ENCODE peak calls at places on chromosomes 2 and 18, in eight cellular contexts. C is prostate gland, A is cardiac muscle cell, H is aorta, I is uterus, M is mammary epithelial cell, D is PC-3, Y is lung. F is an unnamed sample. For H3K27me3 and H3K4me1, the result is how much of the 10 kb centered on the place peaks cover.

GRCh38 chr2:177708660-177709328 is 316.2 kb downstream of the AGPS start:
- DNase-seq in C (no peak), A (no peak), H (no peak), I (no peak), M (no peak), D (no peak), Y (no peak), F (no peak)

GRCh38 chr2:239779592-239779983 is 245.6 kb downstream of the NDUFA10 start:
- DNase-seq in C (no peak), A (no peak), H (no peak), I (no peak), M (no peak), D (no peak), Y (no peak), F (no peak)

GRCh38 chr2:127941461-127941860 is 55.7 kb upstream of the AMMECR1L start:
- DNase-seq in C (no peak), A (no peak), H (no peak), I (no peak), M (no peak), D (no peak), Y (no peak), F (no peak)

GRCh38 chr2:55718165-55719008 is 24.7 kb upstream of the PNPT1 start:
- DNase-seq in C (peak), A (peak), H (no peak), I (peak), M (peak), D (peak), Y (peak), F (no peak)

GRCh38 chr2:85435220-85435958 is 16.9 kb downstream of the SH2D6 start:
- DNase-seq in C (no peak), A (no peak), H (no peak), I (no peak), M (no peak), D (no peak), Y (no peak), F (no peak)

GRCh38 chr18:61892683-61893303 is at the start of gene RNF152:
- DNase-seq in C (peak), A (peak), H (peak), I (peak), M (peak), D (no peak), Y (peak), F (no peak)

GRCh38 chr18:74963820-74964446 is 245.0 kb downstream of the PTGR3 start:
- DNase-seq in C (no peak), A (peak), H (no peak), I (no peak), M (peak), D (peak), Y (peak), F (no peak)

GRCh38 chr18:56068030-56068671 is 480.2 kb upstream of the TCF4 start:
- DNase-seq in C (no peak), A (no peak), H (no peak), I (no peak), M (peak), D (peak), Y (no peak), F (no peak)

GRCh38 chr2:241739651-241740050 is 5.2 kb downstream of the D2HGDH start:
- DNase-seq in C (no peak), A (no peak), H (no peak), I (no peak), M (no peak), D (peak), Y (no peak), F (no peak)

GRCh38 chr2:168565112-168565511 is 109.0 kb downstream of the CERS6 start:
- DNase-seq in C (peak), A (no peak), H (no peak), I (no peak), M (peak), D (peak), Y (no peak), F (no peak)

GRCh38 chr18:12308386-12309100 is 502 bp downstream of the TUBB6 start:
- DNase-seq in C (peak), A (peak), H (peak), I (peak), M (peak), D (peak), Y (peak), F (peak)

GRCh38 chr2:26281226-26281625 is 36.5 kb downstream of the HADHB start:
- DNase-seq in C (no peak), A (no peak), H (no peak), I (no peak), M (peak), D (no peak), Y (no peak), F (no peak)

DNA sequence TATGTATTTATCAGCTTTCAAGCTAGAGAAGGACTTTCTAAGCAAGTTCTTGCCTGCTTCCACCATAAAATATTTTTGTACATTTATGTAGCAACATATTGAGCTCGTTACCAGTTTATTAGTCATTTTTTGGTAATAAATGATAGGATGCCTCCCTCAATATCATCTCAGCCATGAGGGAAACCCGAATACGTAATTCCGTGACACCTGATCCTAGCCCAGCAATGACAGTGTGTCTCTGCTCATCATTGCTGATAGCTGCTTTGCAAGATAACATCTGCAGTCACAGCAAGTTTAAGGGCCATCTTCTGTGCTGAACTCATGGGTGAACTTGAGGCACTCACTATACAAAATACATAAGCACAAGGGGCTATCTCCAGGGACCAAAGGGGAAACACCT is 62.2 kb downstream of the COL6A3 start:
- DNase-seq in C (no peak), A (no peak), H (no peak), I (no peak), M (no peak), D (no peak), Y (no peak), F (no peak)
- H3K27me3 ChIP-seq in C (under half), A (under half), H (under half), I (under half), M (under half), D (under half), Y (under half), F (under half)

GRCh38 chr2:45980161-45980852 is 316.9 kb upstream of the EPAS1 start:
- DNase-seq in C (no peak), A (no peak), H (no peak), I (no peak), M (peak), D (no peak), Y (peak), F (no peak)

GRCh38 chr2:45984366-45984765 is 312.8 kb upstream of the EPAS1 start:
- DNase-seq in C (no peak), A (no peak), H (no peak), I (no peak), M (no peak), D (no peak), Y (peak), F (peak)

GRCh38 chr2:45983213-45983612 is 314.0 kb upstream of the EPAS1 start:
- DNase-seq in C (no peak), A (no peak), H (no peak), I (no peak), M (no peak), D (no peak), Y (peak), F (peak)

GRCh38 chr2:45981388-45981930 is 315.7 kb upstream of the EPAS1 start:
- DNase-seq in C (no peak), A (no peak), H (no peak), I (no peak), M (no peak), D (no peak), Y (peak), F (no peak)

DNA sequence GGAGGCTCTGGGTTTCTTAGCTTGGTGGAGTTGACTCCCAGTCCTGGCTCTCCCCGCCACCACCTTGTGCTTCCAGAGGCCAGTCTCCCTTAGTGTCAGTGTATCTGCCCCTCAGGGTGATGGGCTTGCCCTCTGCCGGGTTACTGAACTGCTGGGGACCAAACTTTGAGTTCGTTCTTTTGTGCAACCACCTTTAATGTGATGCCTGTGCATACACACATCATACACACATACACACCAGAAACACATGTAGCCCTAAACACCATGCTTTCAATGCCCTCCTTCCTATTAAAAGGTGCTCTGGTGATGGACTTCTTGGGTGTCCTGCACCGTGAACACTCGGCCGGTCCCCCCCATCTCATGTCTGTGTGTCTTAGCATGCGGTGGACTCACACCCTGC is 315.1 kb upstream of the EPAS1 start:
- DNase-seq in C (no peak), A (no peak), H (no peak), I (no peak), M (no peak), D (no peak), Y (peak), F (peak)
- H3K4me1 ChIP-seq in C (under half), A (under half), H (under half), I (under half), M (under half), D (under half), Y (under half), F (under half)

GRCh38 chr2:176166260-176166659 is 9.2 kb downstream of the HOXD3 start:
- DNase-seq in C (no peak), A (no peak), H (no peak), I (no peak), M (no peak), D (no peak), Y (no peak), F (no peak)
- H3K27me3 ChIP-seq in C (under half), A (half or more), H (under half), I (under half), M (under half), D (under half), Y (under half), F (half or more)

DNA sequence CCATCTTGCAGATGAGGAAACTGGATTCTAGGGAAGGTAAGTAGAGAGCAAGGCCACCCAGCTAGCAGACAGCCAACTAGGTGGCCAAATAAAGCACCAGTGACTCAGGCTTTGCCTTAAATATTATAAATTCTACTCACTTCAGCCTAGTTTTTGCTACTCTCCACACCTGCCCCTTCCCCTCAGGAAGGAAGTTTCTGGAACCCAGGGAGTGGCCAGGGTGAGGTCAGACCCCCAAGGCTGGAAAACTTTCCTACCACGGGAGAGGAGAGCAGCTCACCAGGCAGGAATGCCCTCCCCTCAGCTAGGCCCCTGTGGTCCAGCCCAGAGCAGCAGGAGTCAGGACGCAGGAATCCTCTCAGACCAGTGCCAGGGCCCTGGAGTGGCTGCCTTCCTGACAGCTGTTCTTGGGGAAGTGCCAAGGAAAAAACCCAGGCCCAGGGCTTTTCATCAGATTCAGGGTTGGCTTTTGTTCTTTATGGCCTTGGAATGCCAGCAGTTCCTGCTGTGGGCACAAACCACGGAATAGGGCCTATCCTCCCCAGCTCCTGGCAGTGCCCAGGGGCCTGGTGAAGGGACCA is 5.1 kb upstream of the PAX8 start:
- DNase-seq in C (peak), A (no peak), H (peak), I (peak), M (peak), D (peak), Y (peak), F (peak)
- H3K4me1 ChIP-seq in C (under half), A (under half), H (under half), I (under half), M (half or more), D (under half), Y (under half), F (under half)

GRCh38 chr2:222303828-222304736 is 5.3 kb upstream of the PAX3 start:
- DNase-seq in C (no peak), A (no peak), H (no peak), I (no peak), M (no peak), D (no peak), Y (no peak), F (no peak)

GRCh38 chr2:222302178-222303018 is 3.6 kb upstream of the PAX3 start:
- DNase-seq in C (no peak), A (no peak), H (no peak), I (no peak), M (no peak), D (no peak), Y (no peak), F (peak)

GRCh38 chr2:222304737-222305509 is 6.1 kb upstream of the PAX3 start:
- DNase-seq in C (no peak), A (no peak), H (no peak), I (no peak), M (no peak), D (no peak), Y (no peak), F (no peak)

GRCh38 chr2:222301296-222301997 is 2.6 kb upstream of the PAX3 start:
- DNase-seq in C (no peak), A (no peak), H (no peak), I (no peak), M (no peak), D (no peak), Y (no peak), F (no peak)

DNA sequence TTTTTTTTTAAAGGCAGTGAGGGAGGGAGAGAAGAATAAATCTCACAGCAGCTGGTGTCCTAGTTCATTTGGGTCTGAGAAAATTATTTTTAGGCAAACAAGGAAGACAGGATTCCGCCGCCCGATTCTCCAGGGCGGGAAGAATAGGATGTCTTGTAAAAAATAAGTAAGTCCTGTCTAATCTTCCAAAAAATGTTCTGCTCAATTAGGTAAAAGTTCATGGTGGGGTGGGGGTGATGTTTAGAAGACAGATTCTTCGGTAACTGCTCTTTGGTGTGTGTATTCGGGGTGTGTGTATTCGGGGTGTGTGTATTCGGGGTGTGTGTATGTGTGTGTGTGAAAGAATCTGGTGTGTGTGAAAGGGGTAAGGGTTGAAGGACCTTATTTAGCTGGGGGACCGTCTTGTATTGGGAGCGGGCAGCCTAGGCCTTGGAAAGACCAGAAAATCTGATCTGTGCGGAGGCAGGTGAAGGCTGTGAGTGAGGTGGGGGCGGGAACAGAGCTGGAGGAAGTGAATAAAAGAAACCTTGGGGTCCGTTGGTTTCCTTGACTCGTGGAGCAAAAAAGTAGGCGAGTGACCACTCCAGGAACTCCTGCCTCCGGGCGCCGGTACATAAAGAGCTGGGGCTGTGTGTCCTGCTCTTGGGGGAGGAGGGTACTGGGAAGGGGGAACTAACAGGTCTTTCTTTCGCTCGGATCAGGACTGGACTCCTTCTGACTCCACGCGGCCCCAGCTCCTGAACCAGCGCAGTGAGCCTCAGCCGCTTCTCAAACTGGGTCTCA is 4.4 kb upstream of the PAX3 start:
- DNase-seq in C (no peak), A (no peak), H (no peak), I (no peak), M (no peak), D (no peak), Y (no peak), F (no peak)
- H3K27me3 ChIP-seq in C (half or more), A (half or more), H (under half), I (under half), M (half or more), D (half or more), Y (under half), F (half or more)

DNA sequence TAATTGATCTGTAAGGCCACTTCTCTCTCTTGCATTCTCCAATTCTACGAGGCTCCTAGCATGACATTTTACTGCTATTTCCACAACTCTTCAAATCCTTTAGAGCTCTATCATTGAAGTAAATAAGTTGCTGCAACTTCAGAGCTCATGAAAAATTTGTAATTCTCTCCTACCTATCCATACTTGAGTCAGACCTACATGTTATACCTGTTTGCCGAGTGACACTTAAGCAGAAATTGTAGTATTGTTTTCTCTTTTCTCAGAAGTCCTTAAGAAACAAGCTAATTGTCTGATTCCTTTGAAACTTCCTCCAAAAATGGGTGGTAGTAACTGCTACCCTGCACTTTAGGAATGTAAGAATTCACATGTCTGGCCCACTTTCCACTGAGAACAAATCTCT is 26.1 kb downstream of the GALM start:
- DNase-seq in C (no peak), A (no peak), H (no peak), I (no peak), M (no peak), D (peak), Y (no peak), F (no peak)
- H3K4me1 ChIP-seq in C (under half), A (under half), H (under half), I (under half), M (under half), D (under half), Y (under half), F (under half)

GRCh38 chr2:111106720-111107119 is 14.0 kb upstream of the BCL2L11 start:
- DNase-seq in C (no peak), A (no peak), H (no peak), I (no peak), M (peak), D (peak), Y (no peak), F (no peak)

GRCh38 chr2:111108745-111109271 is 11.9 kb upstream of the BCL2L11 start:
- DNase-seq in C (no peak), A (no peak), H (no peak), I (no peak), M (peak), D (peak), Y (no peak), F (no peak)

GRCh38 chr2:111116016-111116746 is 4.5 kb upstream of the BCL2L11 start:
- DNase-seq in C (no peak), A (no peak), H (no peak), I (no peak), M (no peak), D (peak), Y (no peak), F (no peak)

GRCh38 chr2:111113838-111114237 is 6.9 kb upstream of the BCL2L11 start:
- DNase-seq in C (no peak), A (no peak), H (no peak), I (no peak), M (no peak), D (no peak), Y (no peak), F (no peak)

GRCh38 chr2:111111101-111111755 is 9.5 kb upstream of the BCL2L11 start:
- DNase-seq in C (no peak), A (no peak), H (no peak), I (no peak), M (peak), D (no peak), Y (no peak), F (no peak)
- H3K27me3 ChIP-seq in C (under half), A (under half), H (under half), I (under half), M (under half), D (under half), Y (under half), F (under half)

DNA sequence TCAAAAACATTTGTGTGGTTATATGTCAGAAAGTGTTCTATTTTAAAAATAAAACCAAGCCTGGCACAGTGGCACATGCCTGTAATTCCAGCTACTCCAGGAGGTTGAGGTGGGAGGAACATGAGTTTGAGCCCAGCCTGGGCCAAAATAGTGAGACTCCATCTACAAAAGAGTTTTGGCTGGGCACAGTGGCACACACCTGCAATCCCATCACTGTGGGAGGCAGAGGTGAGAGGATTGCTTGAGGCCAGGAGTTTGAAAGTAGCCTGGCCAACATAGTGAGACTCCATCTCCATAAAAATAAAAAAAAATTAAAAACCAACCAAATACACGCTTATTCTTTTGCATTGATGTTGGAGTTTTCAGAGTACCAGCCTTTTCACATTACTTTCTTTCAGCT is 9.6 kb downstream of the ANKRD12 start:
- DNase-seq in C (no peak), A (no peak), H (no peak), I (no peak), M (no peak), D (no peak), Y (no peak), F (no peak)
- H3K4me1 ChIP-seq in C (under half), A (under half), H (under half), I (under half), M (under half), D (under half), Y (under half), F (under half)

F was measured in right atrium auricular region.